ENCODE peak calls at places on chromosomes 7 and 10, in eight cellular contexts. P is tibial nerve, W is fibroblast of lung, Q is hepatocyte, T is heart right ventricle, S is GM23248, E is breast epithelium, H is brain microvascular endothelial cell. B is an unnamed sample.

GRCh38 chr7:154423219-154423618 is 371.0 kb downstream of the DPP6 start:
- DNase-seq in P (no peak), W (no peak), Q (no peak), T (no peak), S (no peak), E (peak), H (no peak), B (no peak)

GRCh38 chr7:25988640-25989039 is 163.4 kb upstream of the NFE2L3 start:
- DNase-seq in P (no peak), W (no peak), Q (no peak), T (no peak), S (no peak), E (no peak), H (no peak), B (no peak)

GRCh38 chr7:26547156-26547555 is 255.5 kb downstream of the SNX10 start:
- DNase-seq in P (no peak), W (no peak), Q (no peak), T (no peak), S (no peak), E (no peak), H (no peak), B (no peak)

GRCh38 chr7:157347217-157347904 is 10.6 kb downstream of the DNAJB6 start:
- DNase-seq in P (peak), W (peak), Q (peak), T (peak), S (peak), E (peak), H (peak), B (no peak)

GRCh38 chr7:92685146-92686042 is 95.2 kb upstream of the FAM133B start:
- DNase-seq in P (no peak), W (no peak), Q (no peak), T (no peak), S (no peak), E (no peak), H (no peak), B (no peak)

GRCh38 chr10:73251683-73252444 is 580 bp downstream of the MRPS16 start:
- DNase-seq in P (no peak), W (peak), Q (peak), T (no peak), S (peak), E (no peak), H (no peak), B (no peak)

GRCh38 chr10:89120931-89121907 is 85.9 kb downstream of the CH25H start:
- DNase-seq in P (no peak), W (no peak), Q (no peak), T (no peak), S (no peak), E (no peak), H (no peak), B (no peak)

GRCh38 chr10:89942217-89942616 is 240.8 kb downstream of the KIF20B start:
- DNase-seq in P (no peak), W (no peak), Q (no peak), T (no peak), S (no peak), E (no peak), H (no peak), B (no peak)

GRCh38 chr10:133528296-133528844 is 1.2 kb downstream of the CYP2E1 start:
- DNase-seq in P (no peak), W (no peak), Q (no peak), T (no peak), S (peak), E (no peak), H (no peak), B (peak)

GRCh38 chr7:56097700-56098099 is 4.9 kb upstream of the PHKG1 start:
- DNase-seq in P (peak), W (peak), Q (no peak), T (no peak), S (peak), E (no peak), H (peak), B (peak)

GRCh38 chr7:25656071-25656470 is 427.8 kb upstream of the NPVF start:
- DNase-seq in P (no peak), W (no peak), Q (no peak), T (no peak), S (no peak), E (no peak), H (no peak), B (no peak)

GRCh38 chr7:37908221-37908788 is 8.3 kb downstream of the SFRP4 start:
- DNase-seq in P (no peak), W (peak), Q (no peak), T (no peak), S (peak), E (no peak), H (peak), B (no peak)

GRCh38 chr10:34808789-34809745 is 6.0 kb downstream of the PARD3 start:
- DNase-seq in P (peak), W (peak), Q (peak), T (peak), S (peak), E (no peak), H (no peak), B (no peak)

GRCh38 chr10:80152820-80153219 is 20.3 kb downstream of the PLAC9 start:
- DNase-seq in P (no peak), W (no peak), Q (no peak), T (no peak), S (no peak), E (no peak), H (no peak), B (peak)

GRCh38 chr10:116270691-116271592 is 2.1 kb downstream of the GFRA1 start:
- DNase-seq in P (no peak), W (no peak), Q (peak), T (peak), S (peak), E (no peak), H (no peak), B (peak)

GRCh38 chr7:71616217-71616616 is 484.3 kb downstream of the GALNT17 start:
- DNase-seq in P (no peak), W (no peak), Q (no peak), T (no peak), S (no peak), E (no peak), H (no peak), B (no peak)

GRCh38 chr7:129169171-129169643 is 19.2 kb upstream of the SMO start:
- DNase-seq in P (peak), W (peak), Q (peak), T (peak), S (peak), E (no peak), H (no peak), B (peak)

GRCh38 chr7:22220947-22221346 is 136.0 kb downstream of the RAPGEF5 start:
- DNase-seq in P (no peak), W (no peak), Q (no peak), T (no peak), S (no peak), E (no peak), H (peak), B (no peak)

GRCh38 chr7:106063039-106063438 is 49.1 kb downstream of the SYPL1 start:
- DNase-seq in P (no peak), W (no peak), Q (no peak), T (no peak), S (no peak), E (no peak), H (no peak), B (no peak)

GRCh38 chr7:158944950-158945349 is 88.6 kb downstream of the DYNC2I1 start:
- DNase-seq in P (no peak), W (no peak), Q (no peak), T (no peak), S (no peak), E (no peak), H (no peak), B (no peak)

GRCh38 chr7:2014391-2015241 is 218.1 kb downstream of the MAD1L1 start:
- DNase-seq in P (no peak), W (no peak), Q (no peak), T (peak), S (no peak), E (no peak), H (no peak), B (peak)

GRCh38 chr7:132200141-132200540 is 376.1 kb downstream of the PLXNA4 start:
- DNase-seq in P (no peak), W (no peak), Q (no peak), T (no peak), S (no peak), E (no peak), H (no peak), B (no peak)

GRCh38 chr7:22302951-22303423 is 54.0 kb downstream of the RAPGEF5 start:
- DNase-seq in P (no peak), W (peak), Q (no peak), T (no peak), S (peak), E (no peak), H (no peak), B (no peak)

GRCh38 chr7:28052933-28053332 is 127.7 kb downstream of the JAZF1 start:
- DNase-seq in P (no peak), W (peak), Q (no peak), T (no peak), S (peak), E (no peak), H (no peak), B (no peak)

GRCh38 chr7:142375710-142376313 is 118.0 kb upstream of the PRSS58 start:
- DNase-seq in P (peak), W (peak), Q (peak), T (no peak), S (peak), E (no peak), H (no peak), B (no peak)

GRCh38 chr10:119511828-119512515 is 30.5 kb downstream of the RGS10 start:
- DNase-seq in P (no peak), W (no peak), Q (no peak), T (no peak), S (no peak), E (no peak), H (no peak), B (no peak)

GRCh38 chr10:17578603-17579002 is 38.6 kb downstream of the HACD1 start:
- DNase-seq in P (no peak), W (no peak), Q (no peak), T (no peak), S (no peak), E (no peak), H (no peak), B (no peak)

GRCh38 chr7:150432915-150433892 is 17.2 kb upstream of the GIMAP8 start:
- DNase-seq in P (no peak), W (no peak), Q (no peak), T (no peak), S (no peak), E (no peak), H (no peak), B (no peak)

GRCh38 chr7:30348083-30348560 is 63.7 kb downstream of the ZNRF2 start:
- DNase-seq in P (no peak), W (peak), Q (peak), T (no peak), S (peak), E (no peak), H (peak), B (no peak)

GRCh38 chr10:43373461-43373860 is 2.0 kb downstream of the FXYD4 start:
- DNase-seq in P (no peak), W (no peak), Q (no peak), T (no peak), S (no peak), E (no peak), H (no peak), B (no peak)

GRCh38 chr10:92124020-92124419 is 166.9 kb downstream of the CPEB3 start:
- DNase-seq in P (no peak), W (no peak), Q (peak), T (no peak), S (no peak), E (no peak), H (no peak), B (no peak)

GRCh38 chr7:114554781-114555537 is 140.3 kb downstream of the FOXP2 start:
- DNase-seq in P (no peak), W (peak), Q (no peak), T (no peak), S (peak), E (no peak), H (peak), B (no peak)

GRCh38 chr7:142334236-142334635 is 76.4 kb upstream of the PRSS58 start:
- DNase-seq in P (no peak), W (no peak), Q (no peak), T (no peak), S (no peak), E (no peak), H (no peak), B (no peak)

GRCh38 chr10:133241501-133242205 is 4.0 kb downstream of the VENTX start:
- DNase-seq in P (no peak), W (no peak), Q (no peak), T (no peak), S (no peak), E (no peak), H (no peak), B (peak)

GRCh38 chr7:102122026-102122425 is 164.6 kb upstream of the SH2B2 start:
- DNase-seq in P (no peak), W (peak), Q (peak), T (no peak), S (peak), E (no peak), H (no peak), B (no peak)

GRCh38 chr10:119724630-119725549 is 960 bp upstream of the INPP5F start:
- DNase-seq in P (peak), W (peak), Q (no peak), T (no peak), S (peak), E (no peak), H (no peak), B (no peak)

GRCh38 chr7:144818516-144818915 is 17.3 kb downstream of the TPK1 start:
- DNase-seq in P (no peak), W (peak), Q (no peak), T (no peak), S (no peak), E (no peak), H (peak), B (no peak)

GRCh38 chr10:119217937-119218579 is 10.7 kb downstream of the GRK5 start:
- DNase-seq in P (no peak), W (peak), Q (no peak), T (no peak), S (no peak), E (no peak), H (no peak), B (no peak)

GRCh38 chr7:140005754-140006503 is 56.8 kb downstream of the PARP12 start:
- DNase-seq in P (no peak), W (peak), Q (peak), T (no peak), S (peak), E (no peak), H (peak), B (peak)

GRCh38 chr10:3452234-3452633 is 279.7 kb upstream of the PITRM1 start:
- DNase-seq in P (no peak), W (peak), Q (peak), T (no peak), S (peak), E (no peak), H (peak), B (no peak)

GRCh38 chr10:33238643-33239042 is 95.8 kb downstream of the NRP1 start:
- DNase-seq in P (no peak), W (peak), Q (no peak), T (no peak), S (peak), E (no peak), H (peak), B (no peak)
- H3K27ac ChIP-seq in P (no peak), W (peak), Q (peak), T (peak), S (peak), E (no peak), H (peak), B (no peak)

GRCh38 chr7:138074540-138074939 is 1.7 kb upstream of the AKR1D1 start:
- DNase-seq in P (no peak), W (no peak), Q (no peak), T (no peak), S (no peak), E (no peak), H (no peak), B (no peak)
- H3K27ac ChIP-seq in P (no peak), W (no peak), Q (no peak), T (no peak), S (no peak), E (no peak), H (no peak), B (no peak)

GRCh38 chr10:95478185-95478584 is 83.0 kb downstream of the SORBS1 start:
- DNase-seq in P (no peak), W (no peak), Q (no peak), T (no peak), S (no peak), E (no peak), H (no peak), B (no peak)

GRCh38 chr10:95480102-95480900 is 80.9 kb downstream of the SORBS1 start:
- DNase-seq in P (peak), W (no peak), Q (peak), T (no peak), S (peak), E (no peak), H (no peak), B (no peak)

GRCh38 chr10:95482501-95483248 is 78.5 kb downstream of the SORBS1 start:
- DNase-seq in P (no peak), W (no peak), Q (no peak), T (no peak), S (peak), E (no peak), H (no peak), B (no peak)

GRCh38 chr10:95478935-95479334 is 82.2 kb downstream of the SORBS1 start:
- DNase-seq in P (peak), W (no peak), Q (no peak), T (no peak), S (peak), E (no peak), H (no peak), B (no peak)

GRCh38 chr10:95480901-95481491 is 80.2 kb downstream of the SORBS1 start:
- DNase-seq in P (no peak), W (no peak), Q (peak), T (no peak), S (peak), E (no peak), H (no peak), B (no peak)
- H3K27ac ChIP-seq in P (peak), W (no peak), Q (peak), T (peak), S (no peak), E (peak), H (no peak), B (no peak)

GRCh38 chr7:130888017-130888371 is 154.0 kb upstream of the KLF14 start:
- DNase-seq in P (no peak), W (no peak), Q (no peak), T (no peak), S (peak), E (no peak), H (no peak), B (no peak)
- H3K27ac ChIP-seq in P (peak), W (peak), Q (peak), T (no peak), S (peak), E (peak), H (peak), B (no peak)

DNA sequence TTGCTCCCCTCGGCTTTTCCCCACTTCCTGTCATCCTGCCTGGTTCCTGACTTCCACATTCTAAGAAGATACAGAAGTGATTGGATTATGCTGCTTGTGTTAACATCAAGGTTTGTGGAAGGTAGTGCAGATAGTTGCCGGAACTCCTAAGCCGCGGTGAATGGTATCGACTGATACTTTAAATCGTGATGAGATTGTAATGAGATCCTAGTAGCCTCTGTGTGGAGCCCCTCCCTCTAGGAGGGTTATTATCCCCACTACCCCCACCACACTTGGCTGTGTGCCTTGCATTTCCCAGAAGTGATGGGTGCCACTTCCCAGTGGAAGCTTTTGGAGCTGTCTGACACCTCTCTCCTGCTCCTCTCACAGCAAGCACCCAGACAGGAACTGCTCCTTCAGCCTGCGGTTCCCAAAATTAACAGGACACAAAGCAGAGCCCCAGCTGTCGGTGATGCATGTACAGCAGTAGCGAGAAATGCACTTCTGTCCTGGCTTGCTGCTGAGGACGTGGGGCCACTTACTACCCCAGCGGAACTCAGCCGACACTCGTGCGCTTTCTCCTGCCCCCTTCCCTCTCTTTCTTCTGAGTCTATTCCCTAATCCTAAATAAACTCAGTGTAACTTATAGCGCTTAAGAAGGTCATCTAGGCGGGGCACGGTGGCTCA is 52.5 kb downstream of the PRKAG2 start:
- DNase-seq in P (no peak), W (peak), Q (no peak), T (no peak), S (no peak), E (no peak), H (no peak), B (no peak)
- H3K27ac ChIP-seq in P (peak), W (no peak), Q (peak), T (no peak), S (no peak), E (no peak), H (no peak), B (no peak)

DNA sequence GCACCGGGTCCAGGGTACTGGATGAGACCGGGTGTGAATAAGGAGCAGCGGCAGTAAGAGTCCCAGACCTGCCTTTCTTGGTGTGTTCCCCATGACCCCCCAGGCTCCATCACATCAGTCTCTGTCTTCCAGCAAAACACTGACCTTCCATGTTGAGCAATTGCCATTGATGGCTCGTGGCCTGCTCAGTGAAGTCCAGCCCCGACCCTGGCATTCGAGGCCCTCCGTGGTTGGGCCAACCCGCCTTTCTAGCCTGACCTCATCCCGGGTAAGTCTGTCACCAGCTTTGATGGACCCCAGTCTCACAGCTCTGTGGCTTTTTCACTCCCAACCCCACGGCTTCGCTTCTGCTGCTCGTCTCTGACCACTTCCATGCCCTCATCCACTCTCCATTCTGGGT is 6.4 kb downstream of the MMP21 start:
- DNase-seq in P (no peak), W (no peak), Q (no peak), T (no peak), S (no peak), E (no peak), H (no peak), B (no peak)
- H3K27ac ChIP-seq in P (no peak), W (no peak), Q (no peak), T (peak), S (no peak), E (no peak), H (no peak), B (no peak)

DNA sequence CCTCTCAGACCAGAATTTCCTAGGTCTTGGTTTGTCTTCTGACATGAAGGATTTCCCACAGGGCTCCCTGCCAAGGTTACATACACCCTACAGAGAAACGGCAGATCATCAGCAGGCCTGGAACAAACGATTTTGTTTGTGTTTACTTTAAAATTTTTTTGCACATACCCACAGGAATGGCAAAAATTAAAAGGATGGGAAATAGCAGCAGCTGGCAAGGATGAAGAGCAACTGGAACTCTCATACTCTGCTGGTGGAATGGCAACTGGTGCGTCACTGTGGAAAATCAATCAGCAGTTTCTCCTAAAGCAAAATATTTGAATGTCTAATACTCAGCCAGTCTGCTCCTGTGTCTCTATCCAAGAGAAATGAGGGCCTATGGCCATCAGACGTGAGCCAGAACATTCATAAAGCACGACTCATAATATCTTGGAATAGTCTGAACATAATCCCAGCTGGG is 6.5 kb downstream of the BAIAP2L1 start:
- DNase-seq in P (no peak), W (peak), Q (peak), T (no peak), S (peak), E (no peak), H (peak), B (no peak)
- H3K27ac ChIP-seq in P (no peak), W (no peak), Q (no peak), T (no peak), S (peak), E (no peak), H (peak), B (no peak)

GRCh38 chr10:85643839-85644525 is 722.6 kb downstream of the GRID1 start:
- DNase-seq in P (no peak), W (no peak), Q (peak), T (no peak), S (no peak), E (no peak), H (no peak), B (no peak)
- H3K27ac ChIP-seq in P (no peak), W (no peak), Q (peak), T (no peak), S (no peak), E (peak), H (no peak), B (no peak)

DNA sequence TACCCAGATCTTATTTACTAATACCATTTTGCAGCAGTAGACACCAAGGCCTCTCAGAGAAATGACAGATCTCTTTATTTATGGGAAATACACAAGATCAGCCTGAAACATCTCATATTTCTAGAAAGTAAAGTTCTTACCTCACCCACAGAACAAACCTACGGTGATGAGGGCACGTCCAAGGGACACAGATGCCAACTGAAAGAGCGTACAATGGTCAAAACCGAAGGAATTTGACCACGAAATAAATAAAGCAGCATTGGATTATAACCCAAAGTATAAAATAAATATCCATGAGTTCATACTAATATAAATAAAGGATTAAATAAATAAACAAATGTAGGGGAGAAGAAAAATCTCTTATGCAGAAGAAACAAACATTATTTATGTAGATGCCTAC is 747.0 kb downstream of the TNS3 start:
- DNase-seq in P (no peak), W (no peak), Q (no peak), T (no peak), S (no peak), E (no peak), H (no peak), B (no peak)
- H3K27ac ChIP-seq in P (no peak), W (no peak), Q (no peak), T (no peak), S (no peak), E (no peak), H (no peak), B (no peak)